ENCODE peak calls at places on chromosomes 3 and 15, in five cellular contexts. N is mesenchymal stem cell, R is H9, O is trophoblast cell, Q is H1. B is an unnamed sample.
A peak's percentile ranks its signal among the peaks of the same experiment; 100 is the strongest.

GRCh38 chr3:48157950-48158376 is 30.3 kb downstream of the CDC25A start:
- DNase-seq in N (peak; percentile 72), R (peak; percentile 74), O (peak; percentile 63), Q (peak; percentile 43), B (peak; percentile 59)

GRCh38 chr3:10725846-10726245 is 90.2 kb upstream of the SLC6A11 start:
- DNase-seq in N (no peak), R (peak; percentile 4), O (no peak), Q (no peak), B (no peak)

GRCh38 chr3:189349772-189350171 is 178.0 kb downstream of the TPRG1 start:
- DNase-seq in N (no peak), R (no peak), O (no peak), Q (no peak), B (no peak)

GRCh38 chr15:30671309-30671708 is 45.4 kb downstream of the ARHGAP11B start:
- DNase-seq in N (no peak), R (no peak), O (no peak), Q (no peak), B (no peak)

GRCh38 chr3:98894791-98895576 is 6.5 kb downstream of the DCBLD2 start:
- DNase-seq in N (no peak), R (no peak), O (no peak), Q (no peak), B (no peak)

GRCh38 chr3:106277731-106278130 is 408.9 kb upstream of the CBLB start:
- DNase-seq in N (no peak), R (no peak), O (no peak), Q (no peak), B (no peak)

GRCh38 chr3:9402410-9403228 is 5.2 kb downstream of the SETD5 start:
- DNase-seq in N (peak; percentile 82), R (peak; percentile 77), O (no peak), Q (peak; percentile 59), B (peak; percentile 80)

GRCh38 chr3:81650187-81650586 is 111.3 kb downstream of the GBE1 start:
- DNase-seq in N (no peak), R (no peak), O (no peak), Q (no peak), B (no peak)

GRCh38 chr3:179164857-179165256 is 16.7 kb downstream of the PIK3CA start:
- DNase-seq in N (no peak), R (no peak), O (no peak), Q (no peak), B (no peak)

DNA sequence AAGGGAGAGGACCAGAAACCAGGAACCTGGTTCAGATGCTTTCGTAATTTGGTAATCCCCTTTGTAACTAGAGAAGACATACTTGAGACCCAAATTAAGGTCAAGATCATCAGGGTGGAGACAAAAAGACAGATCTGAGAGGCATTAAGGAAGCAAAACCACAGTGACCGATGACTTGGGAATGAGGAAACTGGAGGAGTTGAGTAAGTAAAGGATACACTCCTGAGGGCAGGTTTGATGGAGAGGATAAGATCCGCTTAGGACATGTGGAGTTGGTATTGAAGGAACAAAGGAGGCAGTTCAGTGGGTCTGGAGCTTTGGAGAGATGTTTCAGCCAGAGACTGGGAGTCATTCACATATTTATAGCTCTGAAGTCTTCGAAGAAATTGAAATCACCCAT is 23.7 kb upstream of the BCL2A1 start:
- DNase-seq in N (peak; percentile 20), R (no peak), O (peak; percentile 55), Q (no peak), B (no peak)
- H2BK12ac ChIP-seq in N (no peak overlapping the region), R (no peak overlapping the region), O (no peak overlapping the region), Q (no peak overlapping the region), B (no peak overlapping the region)

DNA sequence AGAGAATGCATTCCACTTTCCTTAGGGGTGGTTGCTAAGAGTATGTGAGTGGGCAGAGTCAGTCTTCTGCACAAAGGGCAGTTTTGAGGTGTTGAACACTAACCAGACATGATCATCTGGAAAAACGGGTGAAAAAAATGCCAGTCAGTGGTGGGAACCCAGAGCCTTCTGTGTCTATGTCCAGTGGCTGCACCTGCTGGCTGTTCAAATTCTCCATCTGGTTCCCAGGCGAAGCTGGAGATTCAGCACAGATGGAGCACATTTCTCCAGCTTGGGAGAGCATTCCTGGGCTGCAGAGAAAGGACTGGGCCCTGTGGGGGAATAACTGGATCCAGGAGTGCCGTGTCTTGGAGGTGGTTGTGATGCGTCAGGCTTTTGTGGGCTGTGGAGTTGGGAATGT is 74.1 kb downstream of the TRAK1 start:
- DNase-seq in N (no peak), R (no peak), O (no peak), Q (no peak), B (no peak)
- H2BK12ac ChIP-seq in N (no peak overlapping the region), R (no peak overlapping the region), O (no peak overlapping the region), Q (no peak overlapping the region), B (no peak overlapping the region)

GRCh38 chr15:76871930-76872329 is 33.2 kb downstream of the SCAPER start:
- DNase-seq in N (no peak), R (no peak), O (no peak), Q (no peak), B (no peak)
- H2BK12ac ChIP-seq in N (no peak overlapping the region), R (no peak overlapping the region), O (no peak overlapping the region), Q (no peak overlapping the region), B (no peak overlapping the region)

DNA sequence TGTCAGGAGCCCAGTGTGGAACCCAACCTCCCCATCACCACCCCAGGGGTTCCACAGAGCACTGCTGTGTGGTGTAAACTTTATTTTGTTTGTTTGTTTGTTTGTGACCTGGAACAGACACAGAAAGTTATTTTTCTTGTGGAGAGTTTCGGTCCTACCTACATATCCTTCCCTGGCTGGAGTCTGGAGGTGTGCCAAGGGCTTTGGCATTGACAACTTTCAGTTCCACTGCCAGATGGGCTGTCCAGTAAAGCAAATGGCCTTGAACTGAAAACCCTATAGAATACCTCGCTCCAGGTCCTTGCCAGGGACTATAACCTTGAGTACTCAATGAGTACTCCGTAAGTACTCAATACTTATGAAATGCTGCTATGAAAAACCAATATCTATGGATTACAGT is 103.5 kb downstream of the MITF start:
- DNase-seq in N (no peak), R (no peak), O (no peak), Q (no peak), B (no peak)
- H2BK12ac ChIP-seq in N (no peak overlapping the region), R (no peak overlapping the region), O (no peak overlapping the region), Q (no peak overlapping the region), B (no peak overlapping the region)

DNA sequence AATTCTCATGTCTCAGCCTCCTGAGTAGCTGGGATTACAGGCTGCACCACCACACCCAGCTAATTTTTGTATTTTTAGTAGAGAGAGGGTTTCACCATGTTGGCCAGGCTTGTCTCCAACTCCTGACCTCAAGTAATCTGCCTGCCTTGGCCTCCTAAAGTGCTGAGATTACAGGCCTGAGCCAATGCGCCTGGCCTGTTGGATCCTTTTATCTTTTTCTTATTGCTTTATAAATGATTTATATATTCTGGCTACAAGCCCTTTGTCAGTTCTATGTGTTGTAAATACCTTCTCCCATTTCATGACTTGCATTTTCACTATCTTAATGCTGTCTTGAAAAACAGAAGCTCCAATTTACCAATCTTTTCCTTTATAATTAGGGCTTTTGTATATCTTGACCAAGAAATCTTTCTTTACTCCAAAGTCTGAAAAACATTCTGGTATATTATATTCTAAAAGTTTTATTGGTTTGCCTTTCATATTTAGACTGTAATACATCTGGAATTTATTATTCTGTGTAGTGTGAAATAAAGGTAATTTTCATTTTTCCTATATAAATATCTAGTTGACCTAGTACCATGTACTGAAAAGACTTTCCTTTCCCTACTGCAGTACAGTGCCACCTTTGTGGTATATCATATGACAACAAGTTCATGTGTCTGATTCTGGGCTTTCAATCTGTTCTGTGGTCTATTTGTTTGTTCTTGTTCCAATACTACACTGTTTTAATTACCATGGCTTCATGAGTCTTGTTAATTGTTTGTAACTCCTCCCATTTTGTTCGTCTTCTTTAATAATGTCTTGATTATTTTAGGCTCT is 52.9 kb upstream of the RNU6-1 start:
- DNase-seq in N (peak; percentile 22), R (no peak), O (no peak), Q (no peak), B (no peak)
- H2BK12ac ChIP-seq in N (no peak overlapping the region), R (no peak overlapping the region), O (no peak overlapping the region), Q (no peak overlapping the region), B (no peak overlapping the region)

GRCh38 chr15:64137226-64137833 is 14.2 kb upstream of the SNX22 start:
- DNase-seq in N (no peak), R (no peak), O (no peak), Q (no peak), B (no peak)

GRCh38 chr15:64131547-64131946 is 20.0 kb upstream of the SNX22 start:
- DNase-seq in N (no peak), R (no peak), O (no peak), Q (no peak), B (no peak)

GRCh38 chr15:64133619-64134018 is 17.9 kb upstream of the SNX22 start:
- DNase-seq in N (no peak), R (no peak), O (no peak), Q (no peak), B (no peak)

GRCh38 chr15:64132217-64132616 is 19.3 kb upstream of the SNX22 start:
- DNase-seq in N (no peak), R (no peak), O (no peak), Q (no peak), B (no peak)

DNA sequence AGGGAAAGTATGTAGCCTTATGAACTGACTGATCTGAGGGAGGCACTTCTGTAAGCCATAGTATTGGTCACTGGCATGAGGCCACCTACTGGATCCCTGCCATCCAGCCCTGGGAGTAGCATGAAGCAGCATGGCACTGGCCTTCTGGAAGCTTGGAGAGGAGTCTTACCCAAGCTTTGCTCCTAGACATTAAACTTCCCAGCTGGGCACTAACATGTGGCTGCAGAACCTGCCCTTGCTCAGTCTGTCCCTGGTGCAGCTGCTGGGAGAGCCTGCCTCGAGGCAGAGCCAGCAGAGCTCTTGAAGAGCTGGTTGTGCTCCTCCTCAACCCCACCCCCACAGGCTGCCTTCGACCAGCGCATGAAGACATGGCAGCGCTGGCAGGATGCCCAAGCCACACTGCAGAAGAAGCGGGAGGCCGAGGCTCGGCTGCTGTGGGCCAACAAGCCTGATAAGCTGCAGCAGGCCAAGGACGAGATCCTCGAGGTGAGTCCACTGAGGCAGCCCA is 17.2 kb upstream of the SNX22 start:
- DNase-seq in N (no peak), R (no peak), O (no peak), Q (no peak), B (no peak)
- H2BK12ac ChIP-seq in N (no peak overlapping the region), R (no peak overlapping the region), O (no peak overlapping the region), Q (no peak overlapping the region), B (no peak overlapping the region)

B was measured in neuronal stem cell.